ENCODE peak calls at places on chromosomes 13 and 19, in five cellular contexts. One of them, this sample, is unnamed.

GRCh38 chr19:7516281-7516862 is 469 bp downstream of the ZNF358 start:
- DNase-seq in ascending aorta: no peak
- DNase-seq in dermis blood vessel endothelial cell: peak
- DNase-seq in kidney epithelial cell: no peak
- DNase-seq in stimulated activated CD4-positive, alpha-beta T cell treated with anti-CD3 and anti-CD28 coated beads, TNF-alpha, amount 100 ng/mL, for 48 hours: no peak
- DNase-seq in this sample: no peak

GRCh38 chr13:40233731-40234195 is 432.7 kb downstream of the FOXO1 start:
- DNase-seq in stimulated activated CD4-positive, alpha-beta T cell treated with anti-CD3 and anti-CD28 coated beads, TNF-alpha, amount 100 ng/mL, for 48 hours: no peak
- DNase-seq in ascending aorta: no peak
- DNase-seq in dermis blood vessel endothelial cell: no peak
- DNase-seq in kidney epithelial cell: no peak
- DNase-seq in this sample: no peak

GRCh38 chr13:49303533-49304252 is 56.0 kb downstream of the CDADC1 start:
- DNase-seq in stimulated activated CD4-positive, alpha-beta T cell treated with anti-CD3 and anti-CD28 coated beads, TNF-alpha, amount 100 ng/mL, for 48 hours: no peak
- DNase-seq in ascending aorta: no peak
- DNase-seq in dermis blood vessel endothelial cell: peak
- DNase-seq in kidney epithelial cell: no peak
- DNase-seq in this sample: no peak

GRCh38 chr19:15555759-15556633 is 47.7 kb downstream of the CYP4F22 start:
- DNase-seq in dermis blood vessel endothelial cell: peak
- DNase-seq in kidney epithelial cell: peak
- DNase-seq in stimulated activated CD4-positive, alpha-beta T cell treated with anti-CD3 and anti-CD28 coated beads, TNF-alpha, amount 100 ng/mL, for 48 hours: peak
- DNase-seq in ascending aorta: peak
- DNase-seq in this sample: peak

GRCh38 chr19:31290926-31291590 is 58.2 kb downstream of the TSHZ3 start:
- DNase-seq in stimulated activated CD4-positive, alpha-beta T cell treated with anti-CD3 and anti-CD28 coated beads, TNF-alpha, amount 100 ng/mL, for 48 hours: no peak
- DNase-seq in kidney epithelial cell: no peak
- DNase-seq in dermis blood vessel endothelial cell: no peak
- DNase-seq in ascending aorta: no peak
- DNase-seq in this sample: no peak

GRCh38 chr13:107907065-107907464 is 308.3 kb downstream of the LIG4 start:
- DNase-seq in dermis blood vessel endothelial cell: no peak
- DNase-seq in stimulated activated CD4-positive, alpha-beta T cell treated with anti-CD3 and anti-CD28 coated beads, TNF-alpha, amount 100 ng/mL, for 48 hours: no peak
- DNase-seq in ascending aorta: no peak
- DNase-seq in kidney epithelial cell: peak
- DNase-seq in this sample: no peak

GRCh38 chr19:53537523-53538377 is at the start of gene ZNF331:
- DNase-seq in dermis blood vessel endothelial cell: peak
- DNase-seq in ascending aorta: peak
- DNase-seq in kidney epithelial cell: no peak
- DNase-seq in stimulated activated CD4-positive, alpha-beta T cell treated with anti-CD3 and anti-CD28 coated beads, TNF-alpha, amount 100 ng/mL, for 48 hours: peak
- DNase-seq in this sample: no peak

GRCh38 chr13:67914535-67914934 is 684.4 kb upstream of the PCDH9 start:
- DNase-seq in ascending aorta: no peak
- DNase-seq in stimulated activated CD4-positive, alpha-beta T cell treated with anti-CD3 and anti-CD28 coated beads, TNF-alpha, amount 100 ng/mL, for 48 hours: no peak
- DNase-seq in kidney epithelial cell: no peak
- DNase-seq in dermis blood vessel endothelial cell: no peak
- DNase-seq in this sample: no peak

GRCh38 chr19:41641879-41642485 is 15.1 kb upstream of the CEACAM4 start:
- DNase-seq in dermis blood vessel endothelial cell: peak
- DNase-seq in ascending aorta: no peak
- DNase-seq in kidney epithelial cell: no peak
- DNase-seq in stimulated activated CD4-positive, alpha-beta T cell treated with anti-CD3 and anti-CD28 coated beads, TNF-alpha, amount 100 ng/mL, for 48 hours: peak
- DNase-seq in this sample: peak

GRCh38 chr19:33496016-33496415 is 25.6 kb downstream of the PEPD start:
- DNase-seq in stimulated activated CD4-positive, alpha-beta T cell treated with anti-CD3 and anti-CD28 coated beads, TNF-alpha, amount 100 ng/mL, for 48 hours: no peak
- DNase-seq in kidney epithelial cell: no peak
- DNase-seq in ascending aorta: no peak
- DNase-seq in dermis blood vessel endothelial cell: no peak
- DNase-seq in this sample: no peak

GRCh38 chr19:41850381-41850780 is 5.5 kb downstream of the DMRTC2 start:
- DNase-seq in ascending aorta: no peak
- DNase-seq in dermis blood vessel endothelial cell: no peak
- DNase-seq in kidney epithelial cell: no peak
- DNase-seq in stimulated activated CD4-positive, alpha-beta T cell treated with anti-CD3 and anti-CD28 coated beads, TNF-alpha, amount 100 ng/mL, for 48 hours: no peak
- DNase-seq in this sample: no peak

GRCh38 chr13:112756081-112756480 is 66.2 kb downstream of the ATP11A start:
- DNase-seq in kidney epithelial cell: no peak
- DNase-seq in ascending aorta: no peak
- DNase-seq in stimulated activated CD4-positive, alpha-beta T cell treated with anti-CD3 and anti-CD28 coated beads, TNF-alpha, amount 100 ng/mL, for 48 hours: no peak
- DNase-seq in dermis blood vessel endothelial cell: peak
- DNase-seq in this sample: no peak

GRCh38 chr13:39779337-39780270 is 124.1 kb downstream of the COG6 start:
- DNase-seq in stimulated activated CD4-positive, alpha-beta T cell treated with anti-CD3 and anti-CD28 coated beads, TNF-alpha, amount 100 ng/mL, for 48 hours: no peak
- DNase-seq in ascending aorta: no peak
- DNase-seq in dermis blood vessel endothelial cell: peak
- DNase-seq in kidney epithelial cell: no peak
- DNase-seq in this sample: no peak

GRCh38 chr13:61246351-61246750 is 169.3 kb downstream of the PCDH20 start:
- DNase-seq in ascending aorta: no peak
- DNase-seq in stimulated activated CD4-positive, alpha-beta T cell treated with anti-CD3 and anti-CD28 coated beads, TNF-alpha, amount 100 ng/mL, for 48 hours: no peak
- DNase-seq in kidney epithelial cell: no peak
- DNase-seq in dermis blood vessel endothelial cell: no peak
- DNase-seq in this sample: no peak

GRCh38 chr13:26474286-26474685 is 83.2 kb upstream of the WASF3 start:
- DNase-seq in stimulated activated CD4-positive, alpha-beta T cell treated with anti-CD3 and anti-CD28 coated beads, TNF-alpha, amount 100 ng/mL, for 48 hours: no peak
- DNase-seq in kidney epithelial cell: no peak
- DNase-seq in ascending aorta: no peak
- DNase-seq in dermis blood vessel endothelial cell: no peak
- DNase-seq in this sample: no peak

GRCh38 chr19:42184401-42184861 is 33.0 kb downstream of the DEDD2 start:
- DNase-seq in ascending aorta: no peak
- DNase-seq in stimulated activated CD4-positive, alpha-beta T cell treated with anti-CD3 and anti-CD28 coated beads, TNF-alpha, amount 100 ng/mL, for 48 hours: peak
- DNase-seq in kidney epithelial cell: no peak
- DNase-seq in dermis blood vessel endothelial cell: peak
- DNase-seq in this sample: peak

GRCh38 chr19:7072541-7072940 is 3.0 kb downstream of the ZNF557 start:
- DNase-seq in ascending aorta: no peak
- DNase-seq in kidney epithelial cell: no peak
- DNase-seq in dermis blood vessel endothelial cell: no peak
- DNase-seq in stimulated activated CD4-positive, alpha-beta T cell treated with anti-CD3 and anti-CD28 coated beads, TNF-alpha, amount 100 ng/mL, for 48 hours: no peak
- DNase-seq in this sample: no peak

GRCh38 chr13:85698236-85698635 is 101.0 kb downstream of the SLITRK6 start:
- DNase-seq in stimulated activated CD4-positive, alpha-beta T cell treated with anti-CD3 and anti-CD28 coated beads, TNF-alpha, amount 100 ng/mL, for 48 hours: no peak
- DNase-seq in kidney epithelial cell: no peak
- DNase-seq in dermis blood vessel endothelial cell: no peak
- DNase-seq in ascending aorta: no peak
- DNase-seq in this sample: no peak

GRCh38 chr19:53870485-53870844 is 2.8 kb downstream of the MYADM start:
- DNase-seq in stimulated activated CD4-positive, alpha-beta T cell treated with anti-CD3 and anti-CD28 coated beads, TNF-alpha, amount 100 ng/mL, for 48 hours: no peak
- DNase-seq in dermis blood vessel endothelial cell: no peak
- DNase-seq in kidney epithelial cell: no peak
- DNase-seq in ascending aorta: no peak
- DNase-seq in this sample: no peak

GRCh38 chr13:47680752-47681151 is 320.3 kb downstream of the SUCLA2 start:
- DNase-seq in ascending aorta: no peak
- DNase-seq in stimulated activated CD4-positive, alpha-beta T cell treated with anti-CD3 and anti-CD28 coated beads, TNF-alpha, amount 100 ng/mL, for 48 hours: no peak
- DNase-seq in kidney epithelial cell: peak
- DNase-seq in dermis blood vessel endothelial cell: no peak
- DNase-seq in this sample: no peak

This sample was measured in fibroblast of the conjunctiva.